ENCODE peak calls at places on chromosomes 2 and 18, in seven cellular contexts. Z is left lung, C is spleen, K is lung, Y is stomach, E is transverse colon, H is psoas muscle. R is an unnamed sample.

GRCh38 chr18:54923339-54923956 is 35.8 kb downstream of the CCDC68 start:
- DNase-seq in Z (peak), C (no peak), K (peak), Y (no peak), E (no peak), H (no peak), R (no peak)

GRCh38 chr2:239952665-239953417 is 72.3 kb downstream of the NDUFA10 start:
- DNase-seq in Z (no peak), C (peak), K (no peak), Y (no peak), E (no peak), H (no peak), R (peak)

GRCh38 chr18:47050468-47050867 is 15.0 kb upstream of the ELOA2 start:
- DNase-seq in Z (no peak), C (no peak), K (no peak), Y (no peak), E (no peak), H (no peak), R (no peak)

GRCh38 chr18:27136208-27136535 is 48.9 kb downstream of the CHST9 start:
- DNase-seq in Z (peak), C (no peak), K (peak), Y (no peak), E (no peak), H (no peak), R (no peak)

GRCh38 chr2:111975053-111975552 is 76.7 kb downstream of the MERTK start:
- DNase-seq in Z (peak), C (no peak), K (no peak), Y (peak), E (no peak), H (no peak), R (no peak)

GRCh38 chr2:192184349-192184748 is 10.4 kb downstream of the TMEFF2 start:
- DNase-seq in Z (no peak), C (no peak), K (no peak), Y (no peak), E (no peak), H (no peak), R (no peak)

GRCh38 chr2:146604521-146604920 is 1240.3 kb upstream of the ACVR2A start:
- DNase-seq in Z (no peak), C (no peak), K (no peak), Y (no peak), E (no peak), H (no peak), R (no peak)

GRCh38 chr2:38095996-38096861 is 20.3 kb upstream of the CYP1B1 start:
- DNase-seq in Z (no peak), C (no peak), K (no peak), Y (no peak), E (no peak), H (peak), R (no peak)

GRCh38 chr2:178008636-178009289 is 63.8 kb downstream of the PDE11A start:
- DNase-seq in Z (no peak), C (no peak), K (no peak), Y (peak), E (peak), H (no peak), R (no peak)

GRCh38 chr2:33552758-33553461 is 46.2 kb downstream of the FAM98A start:
- DNase-seq in Z (no peak), C (no peak), K (no peak), Y (no peak), E (no peak), H (no peak), R (no peak)

GRCh38 chr2:191363267-191363666 is 118.1 kb downstream of the MYO1B start:
- DNase-seq in Z (no peak), C (no peak), K (no peak), Y (no peak), E (no peak), H (no peak), R (no peak)

GRCh38 chr18:68394705-68395104 is 320.2 kb downstream of the TMX3 start:
- DNase-seq in Z (no peak), C (no peak), K (no peak), Y (no peak), E (no peak), H (no peak), R (no peak)

GRCh38 chr2:236168110-236169067 is at the start of gene GBX2:
- DNase-seq in Z (no peak), C (peak), K (no peak), Y (no peak), E (peak), H (no peak), R (peak)

GRCh38 chr2:164903214-164903613 is 52.1 kb downstream of the SLC38A11 start:
- DNase-seq in Z (no peak), C (no peak), K (no peak), Y (no peak), E (no peak), H (no peak), R (no peak)

GRCh38 chr2:85797959-85798358 is 44.2 kb downstream of the ATOH8 start:
- DNase-seq in Z (no peak), C (no peak), K (no peak), Y (no peak), E (peak), H (no peak), R (no peak)

GRCh38 chr2:200828104-200828503 is 16.4 kb downstream of the BZW1 start:
- DNase-seq in Z (no peak), C (no peak), K (no peak), Y (no peak), E (no peak), H (no peak), R (no peak)

GRCh38 chr2:12089496-12089895 is 343.1 kb downstream of the LPIN1 start:
- DNase-seq in Z (no peak), C (no peak), K (no peak), Y (no peak), E (no peak), H (no peak), R (no peak)

GRCh38 chr2:234733795-234734600 is 217.8 kb upstream of the SH3BP4 start:
- DNase-seq in Z (no peak), C (no peak), K (peak), Y (no peak), E (no peak), H (no peak), R (no peak)

GRCh38 chr2:199424160-199424559 is 33.6 kb downstream of the SATB2 start:
- DNase-seq in Z (no peak), C (no peak), K (no peak), Y (no peak), E (no peak), H (no peak), R (no peak)

GRCh38 chr2:192060161-192060560 is 134.6 kb downstream of the TMEFF2 start:
- DNase-seq in Z (no peak), C (no peak), K (no peak), Y (no peak), E (no peak), H (no peak), R (no peak)

GRCh38 chr18:55048892-55049291 is 89.6 kb upstream of the CCDC68 start:
- DNase-seq in Z (no peak), C (no peak), K (no peak), Y (no peak), E (no peak), H (no peak), R (no peak)

GRCh38 chr2:192243488-192243887 is 48.8 kb upstream of the TMEFF2 start:
- DNase-seq in Z (no peak), C (no peak), K (no peak), Y (no peak), E (no peak), H (no peak), R (no peak)

GRCh38 chr2:237411683-237412349 is 2.1 kb downstream of the COL6A3 start:
- DNase-seq in Z (no peak), C (no peak), K (no peak), Y (no peak), E (no peak), H (peak), R (no peak)

GRCh38 chr2:214019229-214019972 is 391.5 kb upstream of the VWC2L start:
- DNase-seq in Z (peak), C (no peak), K (peak), Y (no peak), E (no peak), H (peak), R (no peak)

GRCh38 chr2:231666171-231667095 is 41.9 kb upstream of the PTMA start:
- DNase-seq in Z (peak), C (peak), K (peak), Y (peak), E (peak), H (peak), R (no peak)

DNA sequence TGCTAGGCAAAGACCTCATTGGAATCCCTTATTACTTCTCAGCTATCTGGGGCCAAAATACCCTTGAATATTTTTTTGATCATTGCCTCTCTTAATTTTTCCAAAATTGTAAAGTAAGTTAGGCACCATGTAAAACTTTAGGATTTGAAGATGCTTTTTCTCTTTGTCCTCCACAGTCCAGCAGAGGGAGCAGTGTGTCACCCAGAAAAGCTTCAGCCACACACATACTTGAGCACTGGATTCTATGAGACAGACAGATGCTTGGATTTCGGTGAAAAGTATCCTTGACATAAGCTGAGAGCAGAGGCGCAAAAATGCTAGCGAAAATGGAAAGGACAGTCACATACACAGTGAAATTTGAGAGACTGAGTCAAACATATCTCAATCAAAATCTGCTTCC is 74.7 kb upstream of the KCNJ3 start:
- DNase-seq in Z (no peak), C (no peak), K (no peak), Y (peak), E (peak), H (no peak), R (no peak)
- TF ChIP-seq CTCF in Z (peak), C (peak), K (peak), Y (peak), E (peak), H (peak), R (peak)

GRCh38 chr18:12599966-12600365 is 57.9 kb downstream of the SPIRE1 start:
- DNase-seq in Z (no peak), C (no peak), K (no peak), Y (no peak), E (no peak), H (no peak), R (no peak)

GRCh38 chr18:12608292-12608691 is 49.6 kb downstream of the SPIRE1 start:
- DNase-seq in Z (no peak), C (no peak), K (no peak), Y (no peak), E (no peak), H (no peak), R (no peak)

GRCh38 chr18:12606592-12607315 is 51.2 kb downstream of the SPIRE1 start:
- DNase-seq in Z (no peak), C (no peak), K (no peak), Y (no peak), E (no peak), H (no peak), R (no peak)

GRCh38 chr18:12599543-12599942 is 58.4 kb downstream of the SPIRE1 start:
- DNase-seq in Z (no peak), C (no peak), K (no peak), Y (no peak), E (no peak), H (no peak), R (no peak)

GRCh38 chr18:12604445-12605007 is 53.4 kb downstream of the SPIRE1 start:
- DNase-seq in Z (no peak), C (no peak), K (no peak), Y (no peak), E (no peak), H (no peak), R (no peak)
- TF ChIP-seq CTCF in Z (no peak), C (no peak), K (no peak), Y (no peak), E (no peak), H (no peak), R (peak)

GRCh38 chr2:136117909-136118818 is at the start of gene CXCR4:
- DNase-seq in Z (peak), C (peak), K (peak), Y (peak), E (peak), H (peak), R (no peak)
- TF ChIP-seq CTCF in Z (no peak), C (no peak), K (no peak), Y (no peak), E (no peak), H (peak), R (peak)

GRCh38 chr2:99613992-99614391 is 124.2 kb upstream of the REV1 start:
- DNase-seq in Z (no peak), C (no peak), K (no peak), Y (no peak), E (no peak), H (no peak), R (no peak)

GRCh38 chr2:99617811-99618210 is 128.0 kb upstream of the REV1 start:
- DNase-seq in Z (no peak), C (no peak), K (no peak), Y (no peak), E (no peak), H (no peak), R (no peak)

GRCh38 chr2:99618579-99619097 is 128.8 kb upstream of the REV1 start:
- DNase-seq in Z (no peak), C (no peak), K (no peak), Y (no peak), E (no peak), H (no peak), R (no peak)

GRCh38 chr2:99611786-99612185 is 122.0 kb upstream of the REV1 start:
- DNase-seq in Z (no peak), C (no peak), K (no peak), Y (no peak), E (no peak), H (no peak), R (no peak)

GRCh38 chr2:99615247-99615771 is 125.5 kb upstream of the REV1 start:
- DNase-seq in Z (no peak), C (no peak), K (no peak), Y (no peak), E (no peak), H (peak), R (no peak)
- TF ChIP-seq CTCF in Z (no peak), C (no peak), K (no peak), Y (no peak), E (no peak), H (peak), R (peak)

DNA sequence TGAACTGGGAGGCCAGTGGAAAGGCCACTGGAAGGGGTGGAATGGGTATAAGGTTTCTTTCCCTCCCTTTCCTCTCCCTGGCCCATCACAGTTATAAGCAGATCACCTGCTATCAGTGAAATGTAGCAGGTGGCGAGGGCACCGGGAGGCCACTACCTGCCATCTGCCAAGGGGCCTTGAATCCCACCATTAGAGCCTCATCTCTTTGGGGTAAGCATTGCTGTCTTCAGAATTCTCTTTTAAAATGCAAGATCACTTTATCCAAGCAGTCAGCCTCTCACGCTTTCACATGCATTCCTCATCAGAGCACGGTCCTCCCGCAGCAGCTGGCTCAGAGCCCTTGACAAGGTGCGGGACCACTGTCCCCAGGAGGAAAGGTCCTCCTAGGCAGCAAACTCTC is 268.5 kb downstream of the CELF4 start:
- DNase-seq in Z (no peak), C (no peak), K (no peak), Y (no peak), E (no peak), H (no peak), R (no peak)
- TF ChIP-seq CTCF in Z (no peak), C (no peak), K (no peak), Y (no peak), E (no peak), H (no peak), R (no peak)

GRCh38 chr2:71933467-71934319 is 214.0 kb downstream of the CYP26B1 start:
- DNase-seq in Z (no peak), C (peak), K (peak), Y (no peak), E (no peak), H (no peak), R (no peak)
- TF ChIP-seq CTCF in Z (no peak), C (no peak), K (no peak), Y (no peak), E (no peak), H (peak), R (peak)

DNA sequence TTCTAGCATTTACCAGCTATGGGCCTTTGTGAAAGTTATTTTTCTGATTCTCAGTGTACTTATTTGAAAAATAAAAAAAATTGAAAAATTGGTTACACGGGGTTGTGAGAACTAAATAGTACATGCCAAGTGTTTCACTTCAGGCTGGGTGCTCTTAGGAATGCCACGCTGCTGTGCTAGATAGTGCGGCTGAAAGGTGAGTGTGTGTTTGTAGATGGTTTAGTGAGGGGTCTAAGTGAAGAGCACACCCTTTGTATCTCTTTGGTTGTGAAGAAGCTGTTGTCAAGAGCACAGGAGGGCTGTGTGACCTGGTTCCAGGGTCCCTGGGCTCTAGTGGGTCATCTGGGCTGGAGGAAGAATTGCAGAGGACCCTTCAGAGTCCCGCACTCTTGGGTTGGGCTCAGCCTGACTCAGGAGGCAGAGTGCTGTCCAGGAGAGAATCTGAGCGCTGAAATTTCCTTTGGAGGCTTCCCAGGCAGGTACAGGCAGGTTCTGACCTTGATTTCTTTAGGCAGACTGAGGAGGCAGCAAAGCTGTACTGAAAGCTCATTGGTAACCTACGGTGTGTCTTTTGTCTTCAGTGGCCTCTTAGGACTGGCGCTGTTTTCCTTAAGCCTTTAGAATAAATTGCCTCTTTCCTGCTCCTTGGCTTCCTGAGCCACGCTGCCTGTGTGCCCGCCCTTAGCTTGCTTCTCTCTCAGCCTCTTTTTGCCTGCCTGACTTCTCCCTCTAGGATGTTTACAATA is 44.4 kb downstream of the MAP4K4 start:
- DNase-seq in Z (no peak), C (no peak), K (no peak), Y (no peak), E (no peak), H (no peak), R (no peak)
- TF ChIP-seq CTCF in Z (no peak), C (no peak), K (no peak), Y (no peak), E (no peak), H (no peak), R (no peak)

GRCh38 chr2:187404431-187405110 is 43.5 kb downstream of the CALCRL start:
- DNase-seq in Z (no peak), C (no peak), K (no peak), Y (no peak), E (no peak), H (no peak), R (no peak)
- TF ChIP-seq CTCF in Z (no peak), C (no peak), K (no peak), Y (no peak), E (no peak), H (no peak), R (no peak)

GRCh38 chr2:4354678-4355077 is 651.3 kb downstream of the DCDC2C start:
- DNase-seq in Z (no peak), C (no peak), K (no peak), Y (no peak), E (no peak), H (no peak), R (no peak)
- TF ChIP-seq CTCF in Z (peak), C (no peak), K (no peak), Y (no peak), E (no peak), H (no peak), R (peak)

R was measured in chondrocyte.